ENCODE peak calls at places on chromosomes 3 and 15, in four cellular contexts. F, W, K and G are unnamed samples.

GRCh38 chr3:128323206-128324081 is 143.2 kb downstream of the DNAJB8 start:
- DNase-seq in F (no peak), W (no peak), K (no peak), G (no peak)

GRCh38 chr15:101533371-101534140 is 44.0 kb upstream of the PCSK6 start:
- DNase-seq in F (no peak), W (no peak), K (no peak), G (no peak)

GRCh38 chr3:69439683-69440270 is 53.9 kb upstream of the FRMD4B start:
- DNase-seq in F (peak), W (peak), K (no peak), G (no peak)

GRCh38 chr3:84968701-84969235 is 10.0 kb downstream of the CADM2 start:
- DNase-seq in F (no peak), W (no peak), K (no peak), G (no peak)

GRCh38 chr3:16404349-16404895 is 109.1 kb downstream of the RFTN1 start:
- DNase-seq in F (no peak), W (no peak), K (no peak), G (no peak)

GRCh38 chr15:90365414-90366055 is 13.5 kb downstream of the ZNF774 start:
- DNase-seq in F (no peak), W (no peak), K (no peak), G (no peak)

GRCh38 chr15:101799665-101800064 is 3.6 kb upstream of the OR4F6 start:
- DNase-seq in F (no peak), W (no peak), K (no peak), G (no peak)

GRCh38 chr15:74134387-74135027 is 4.1 kb downstream of the ISLR2 start:
- DNase-seq in F (no peak), W (no peak), K (no peak), G (no peak)

GRCh38 chr15:47897525-47897924 is 180.2 kb downstream of the SEMA6D start:
- DNase-seq in F (no peak), W (no peak), K (no peak), G (no peak)

GRCh38 chr3:57826952-57827723 is 71.0 kb downstream of the SLMAP start:
- DNase-seq in F (peak), W (no peak), K (no peak), G (no peak)

GRCh38 chr3:197392961-197393360 is 94.5 kb upstream of the DLG1 start:
- DNase-seq in F (no peak), W (no peak), K (no peak), G (peak)

GRCh38 chr3:54146383-54147239 is 24.3 kb downstream of the CACNA2D3 start:
- DNase-seq in F (peak), W (peak), K (peak), G (peak)

GRCh38 chr3:65894679-65895078 is 144.0 kb downstream of the MAGI1 start:
- DNase-seq in F (no peak), W (no peak), K (no peak), G (no peak)

GRCh38 chr3:37887062-37887461 is 25.4 kb downstream of the CTDSPL start:
- DNase-seq in F (no peak), W (no peak), K (no peak), G (no peak)

GRCh38 chr3:133944641-133945441 is 49.2 kb upstream of the RAB6B start:
- DNase-seq in F (no peak), W (no peak), K (no peak), G (peak)

GRCh38 chr3:136959599-136959998 is 1.8 kb downstream of the IL20RB start:
- DNase-seq in F (no peak), W (no peak), K (no peak), G (no peak)

GRCh38 chr3:71454513-71455423 is 128.8 kb downstream of the FOXP1 start:
- DNase-seq in F (no peak), W (no peak), K (no peak), G (no peak)

GRCh38 chr15:51087513-51087912 is 7.2 kb downstream of the TNFAIP8L3 start:
- DNase-seq in F (no peak), W (no peak), K (no peak), G (no peak)

GRCh38 chr3:50269977-50270413 is 1.0 kb downstream of the SEMA3B start:
- DNase-seq in F (no peak), W (no peak), K (no peak), G (no peak)

GRCh38 chr3:71063768-71064287 is 519.7 kb downstream of the FOXP1 start:
- DNase-seq in F (peak), W (no peak), K (peak), G (peak)

GRCh38 chr3:97391167-97391566 is 373.4 kb upstream of the ARL6 start:
- DNase-seq in F (no peak), W (no peak), K (no peak), G (no peak)

GRCh38 chr15:88542342-88542733 is 4.1 kb downstream of the DET1 start:
- DNase-seq in F (no peak), W (no peak), K (peak), G (no peak)

GRCh38 chr3:106006001-106006400 is 137.2 kb upstream of the CBLB start:
- DNase-seq in F (no peak), W (no peak), K (no peak), G (no peak)

GRCh38 chr3:186990878-186991308 is 60.6 kb downstream of the ST6GAL1 start:
- DNase-seq in F (no peak), W (peak), K (no peak), G (no peak)

GRCh38 chr15:77482570-77482969 is 61.9 kb downstream of the HMG20A start:
- DNase-seq in F (no peak), W (no peak), K (no peak), G (no peak)

GRCh38 chr15:88243895-88244787 is 12.4 kb downstream of the NTRK3 start:
- DNase-seq in F (peak), W (peak), K (peak), G (peak)

GRCh38 chr15:90414408-90415028 is 26.5 kb downstream of the IQGAP1 start:
- DNase-seq in F (no peak), W (no peak), K (no peak), G (no peak)

GRCh38 chr3:23404241-23404640 is 201.1 kb downstream of the UBE2E2 start:
- DNase-seq in F (no peak), W (no peak), K (no peak), G (no peak)

GRCh38 chr15:40080847-40081246 is 27.8 kb downstream of the BMF start:
- DNase-seq in F (no peak), W (no peak), K (no peak), G (no peak)

GRCh38 chr3:66412176-66412887 is 88.5 kb downstream of the LRIG1 start:
- DNase-seq in F (no peak), W (no peak), K (no peak), G (no peak)

GRCh38 chr3:20104167-20104661 is 64.0 kb downstream of the KAT2B start:
- DNase-seq in F (no peak), W (no peak), K (no peak), G (no peak)
- TF ChIP-seq YY1 in F (no peak), W (no peak), K (no peak), G (no peak)

DNA sequence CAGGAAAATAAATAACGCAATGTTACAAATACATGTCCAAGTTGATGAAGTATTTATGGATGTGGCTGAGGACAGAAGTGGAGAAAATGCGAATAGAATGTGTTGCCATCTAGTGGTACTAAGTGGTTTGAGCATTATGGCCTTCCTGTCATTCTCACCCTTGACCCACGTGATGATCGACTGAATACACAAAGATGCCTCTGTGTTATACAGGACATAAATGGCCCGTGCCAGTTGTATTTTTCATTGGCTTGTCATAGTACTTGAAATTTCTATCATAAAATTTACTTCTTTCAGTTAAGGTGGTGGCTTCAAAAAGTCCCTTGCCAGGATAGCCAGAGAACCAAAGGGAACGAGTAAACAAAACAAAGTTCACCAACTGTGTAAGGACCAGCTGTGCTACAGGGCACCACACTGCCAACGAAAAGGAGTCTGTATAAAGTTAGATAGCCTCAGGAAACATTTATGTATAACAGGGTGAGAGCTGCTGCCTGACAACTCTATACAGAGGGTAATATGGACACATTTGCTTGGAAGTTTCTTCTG is 103.7 kb downstream of the MYH15 start:
- DNase-seq in F (peak), W (peak), K (peak), G (peak)
- TF ChIP-seq ELF1 in F (no peak), W (no peak), K (no peak), G (no peak)

GRCh38 chr3:180275176-180275575 is 238.4 kb upstream of the PEX5L start:
- DNase-seq in F (no peak), W (no peak), K (no peak), G (no peak)
- TF ChIP-seq YY1 in F (no peak), W (no peak), K (no peak), G (no peak)

DNA sequence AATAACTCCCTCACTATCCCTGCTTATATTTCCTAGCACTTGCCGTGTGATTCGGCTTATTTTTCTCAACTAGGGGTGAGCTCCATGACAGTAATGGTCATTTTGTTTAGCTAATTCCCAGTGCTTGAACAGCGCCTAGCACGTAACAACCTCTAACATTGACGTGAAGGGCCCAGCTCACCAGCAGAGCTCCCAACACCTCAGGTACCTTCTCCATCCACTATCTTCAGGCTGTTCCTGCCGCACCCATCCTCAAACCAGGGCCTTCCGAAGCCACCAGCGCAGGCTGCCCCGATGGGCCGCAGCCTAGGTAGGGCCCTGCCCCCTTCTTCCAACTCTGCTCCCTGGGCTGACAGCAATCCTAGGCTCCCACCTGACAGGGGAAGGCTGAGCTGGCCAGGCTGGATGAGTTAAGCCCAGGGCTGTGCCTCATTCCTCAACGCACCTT is 751 bp upstream of the RPS17 start:
- DNase-seq in F (no peak), W (no peak), K (peak), G (peak)
- TF ChIP-seq ELF1 in F (no peak), W (no peak), K (no peak), G (no peak)

DNA sequence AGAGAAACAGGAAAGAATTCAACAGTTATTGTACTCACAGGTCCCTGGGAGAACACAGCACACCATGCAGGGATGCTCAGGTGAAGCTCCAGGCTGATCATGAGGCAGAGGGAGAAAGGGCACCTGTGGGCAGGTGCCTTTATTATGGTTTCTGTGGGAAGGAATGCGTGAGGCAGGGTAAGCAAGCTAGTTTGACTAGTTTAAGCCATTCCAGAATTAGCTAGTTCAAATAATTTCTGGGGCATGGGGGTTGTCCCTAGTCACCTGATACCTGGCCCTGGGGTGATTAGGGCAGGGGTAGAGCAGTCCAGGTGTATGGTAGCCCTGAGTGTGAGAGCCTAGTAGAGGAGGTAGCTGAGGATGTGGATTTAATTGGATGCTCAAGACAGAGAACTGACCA is 47.9 kb upstream of the DCLK3 start:
- DNase-seq in F (no peak), W (no peak), K (no peak), G (no peak)
- TF ChIP-seq YY1 in F (no peak), W (no peak), K (no peak), G (no peak)

GRCh38 chr3:113496924-113497323 is 18.0 kb downstream of the SPICE1 start:
- DNase-seq in F (no peak), W (no peak), K (no peak), G (no peak)

GRCh38 chr3:113498221-113499005 is 16.5 kb downstream of the SPICE1 start:
- DNase-seq in F (no peak), W (no peak), K (no peak), G (no peak)

GRCh38 chr3:113495035-113495434 is 19.9 kb downstream of the SPICE1 start:
- DNase-seq in F (peak), W (peak), K (no peak), G (no peak)

GRCh38 chr3:113501597-113501996 is 13.4 kb downstream of the SPICE1 start:
- DNase-seq in F (no peak), W (no peak), K (no peak), G (no peak)

GRCh38 chr3:113499081-113499480 is 15.9 kb downstream of the SPICE1 start:
- DNase-seq in F (no peak), W (no peak), K (no peak), G (no peak)
- TF ChIP-seq ELF1 in F (no peak), W (no peak), K (no peak), G (no peak)

GRCh38 chr15:66404532-66404931 is 17.8 kb downstream of the MAP2K1 start:
- DNase-seq in F (no peak), W (no peak), K (peak), G (no peak)
- TF ChIP-seq YY1 in F (no peak), W (no peak), K (no peak), G (no peak)

DNA sequence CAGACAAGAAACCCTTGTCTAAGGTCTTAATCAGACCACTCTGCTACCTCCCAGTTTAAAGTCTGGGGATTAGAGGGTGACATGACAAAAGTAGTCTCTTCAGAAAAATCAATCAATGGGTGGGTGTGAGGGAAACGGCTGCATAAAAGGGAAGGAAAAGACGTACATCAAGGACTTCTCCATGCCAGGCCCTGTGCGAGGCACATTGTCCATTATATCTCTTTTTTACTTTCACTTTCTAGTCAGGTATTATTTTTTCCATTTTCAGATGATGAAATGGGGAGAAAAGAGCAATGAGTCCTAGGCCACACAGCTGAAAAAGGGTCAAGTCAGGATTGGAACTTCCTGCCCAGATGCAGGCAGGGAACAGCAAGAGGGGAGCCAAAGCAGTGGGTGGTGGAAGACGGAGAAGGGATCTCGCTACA is 4.6 kb upstream of the CX3CR1 start:
- DNase-seq in F (no peak), W (no peak), K (no peak), G (no peak)
- TF ChIP-seq ELF1 in F (no peak), W (no peak), K (no peak), G (no peak)